ENCODE peak calls at places on chromosome 22, in six cellular contexts. B, N, I, L, P and U are unnamed samples.

GRCh38 chr22:25357056-25357455 is 137.6 kb downstream of the CRYBB2 start:
- DNase-seq in P (no peak), L (no peak), I (no peak), B (no peak), N (no peak), U (no peak)

GRCh38 chr22:26399288-26399687 is 29.8 kb upstream of the ASPHD2 start:
- DNase-seq in P (no peak), I (no peak), N (peak), L (no peak), B (no peak), U (no peak)

GRCh38 chr22:43185860-43186261 is 1.1 kb downstream of the TTLL12 start:
- DNase-seq in P (no peak), N (peak), B (peak), L (no peak), I (no peak), U (peak)

GRCh38 chr22:28019360-28019759 is 100.3 kb upstream of the PITPNB start:
- DNase-seq in P (no peak), L (peak), B (no peak), N (no peak), I (no peak), U (no peak)

GRCh38 chr22:38088723-38089473 is 4.9 kb upstream of the SLC16A8 start:
- DNase-seq in N (no peak), L (no peak), I (no peak), P (no peak), B (no peak), U (no peak)

GRCh38 chr22:19146215-19146968 is 1.9 kb upstream of the ESS2 start:
- DNase-seq in L (no peak), N (no peak), P (no peak), I (no peak), B (no peak), U (no peak)

GRCh38 chr22:35648066-35649025 is at the start of gene APOL6:
- DNase-seq in L (peak), I (peak), N (peak), P (no peak), B (peak), U (peak)

GRCh38 chr22:50469377-50470305 is 5.2 kb downstream of the SBF1 start:
- DNase-seq in B (no peak), P (no peak), L (peak), I (peak), N (peak), U (peak)

GRCh38 chr22:41862530-41863266 is 29.8 kb downstream of the SREBF2 start:
- DNase-seq in B (no peak), P (no peak), I (peak), N (peak), L (no peak), U (peak)

GRCh38 chr22:25546751-25547150 is 17.7 kb upstream of the GRK3 start:
- DNase-seq in N (no peak), B (no peak), P (no peak), L (no peak), I (no peak), U (no peak)

GRCh38 chr22:40507491-40507890 is 129.0 kb downstream of the MRTFA start:
- DNase-seq in L (no peak), I (no peak), P (no peak), N (no peak), B (no peak), U (no peak)

GRCh38 chr22:32466496-32466895 is 2.2 kb upstream of the BPIFC start:
- DNase-seq in B (no peak), I (no peak), P (no peak), N (no peak), L (no peak), U (no peak)

GRCh38 chr22:44537016-44537936 is 39.2 kb upstream of the RTL6 start:
- DNase-seq in N (no peak), I (no peak), L (no peak), P (no peak), B (no peak), U (no peak)

GRCh38 chr22:37979782-37980181 is 4.6 kb downstream of the SOX10 start:
- DNase-seq in B (no peak), P (no peak), N (no peak), I (no peak), L (no peak), U (no peak)

GRCh38 chr22:37618072-37618656 is 9.5 kb downstream of the GGA1 start:
- DNase-seq in N (no peak), B (no peak), L (no peak), P (no peak), I (no peak), U (no peak)

GRCh38 chr22:47059701-47060161 is 297.3 kb downstream of the TBC1D22A start:
- DNase-seq in I (peak), P (no peak), N (peak), L (no peak), B (no peak), U (peak)

GRCh38 chr22:22931557-22932270 is 44.1 kb downstream of the IGLL5 start:
- DNase-seq in I (peak), L (no peak), N (no peak), P (no peak), B (no peak), U (peak)

GRCh38 chr22:20940904-20941385 is 23.7 kb downstream of the CRKL start:
- DNase-seq in B (no peak), N (no peak), I (no peak), L (no peak), P (no peak), U (no peak)